ENCODE peak calls at places on chromosomes 1 and 21, in five cellular contexts. R is ovary; Y is PC-3; Q is heart right ventricle; G is CD8-positive, alpha-beta T cell. K is an unnamed sample.

GRCh38 chr1:80021891-80022290 is 1015.4 kb upstream of the ADGRL4 start:
- DNase-seq in R (no peak), Y (no peak), Q (no peak), G (no peak), K (no peak)

GRCh38 chr1:152967201-152967600 is 3.2 kb upstream of the SPRR4 start:
- DNase-seq in R (no peak), Y (peak; percentile 73), Q (no peak), G (no peak), K (no peak)

GRCh38 chr1:202207292-202207691 is 13.7 kb downstream of the LGR6 start:
- DNase-seq in R (no peak), Y (peak; percentile 59), Q (peak; percentile 17), G (no peak), K (peak; percentile 49)

GRCh38 chr21:38825901-38826300 is 20.2 kb downstream of the ETS2 start:
- DNase-seq in R (no peak), Y (no peak), Q (no peak), G (no peak), K (no peak)

GRCh38 chr1:66770694-66771093 is 18.4 kb downstream of the DYNLT5 start:
- DNase-seq in R (no peak), Y (no peak), Q (no peak), G (no peak), K (no peak)

GRCh38 chr1:64474639-64475038 is 4.7 kb downstream of the CACHD1 start:
- DNase-seq in R (peak; percentile 61), Y (peak; percentile 72), Q (peak; percentile 38), G (no peak), K (peak; percentile 66)

GRCh38 chr1:21165076-21165475 is 11.6 kb downstream of the EIF4G3 start:
- DNase-seq in R (no peak), Y (no peak), Q (no peak), G (no peak), K (no peak)

GRCh38 chr1:210321131-210321530 is 7.6 kb upstream of the HHAT start:
- DNase-seq in R (no peak), Y (no peak), Q (no peak), G (no peak), K (no peak)

GRCh38 chr1:174039069-174039468 is 16.9 kb upstream of the RC3H1 start:
- DNase-seq in R (no peak), Y (peak; percentile 11), Q (no peak), G (no peak), K (no peak)

GRCh38 chr1:21317035-21317689 is 26.9 kb upstream of the ECE1 start:
- DNase-seq in R (peak; percentile 84), Y (no peak), Q (peak; percentile 81), G (no peak), K (peak; percentile 74)

GRCh38 chr1:211876849-211877248 is 46.3 kb upstream of the LPGAT1 start:
- DNase-seq in R (no peak), Y (no peak), Q (no peak), G (no peak), K (no peak)

GRCh38 chr1:244391761-244392160 is 59.9 kb downstream of the ADSS2 start:
- DNase-seq in R (no peak), Y (peak; percentile 96), Q (no peak), G (no peak), K (no peak)

GRCh38 chr1:14039894-14040430 is 340.0 kb downstream of the PRDM2 start:
- DNase-seq in R (no peak), Y (peak; percentile 76), Q (no peak), G (no peak), K (no peak)

GRCh38 chr1:11520531-11521233 is 41.7 kb downstream of the DISP3 start:
- DNase-seq in R (no peak), Y (no peak), Q (no peak), G (no peak), K (no peak)

GRCh38 chr1:42887366-42887765 is 41.0 kb downstream of the ZNF691 start:
- DNase-seq in R (no peak), Y (no peak), Q (no peak), G (no peak), K (no peak)
- H3K9me3 ChIP-seq in R (no peaks in the 10 kb centered on the region), Y (no peaks in the 10 kb centered on the region), Q (no peaks in the 10 kb centered on the region), G (no peaks in the 10 kb centered on the region), K (no peaks in the 10 kb centered on the region)

DNA sequence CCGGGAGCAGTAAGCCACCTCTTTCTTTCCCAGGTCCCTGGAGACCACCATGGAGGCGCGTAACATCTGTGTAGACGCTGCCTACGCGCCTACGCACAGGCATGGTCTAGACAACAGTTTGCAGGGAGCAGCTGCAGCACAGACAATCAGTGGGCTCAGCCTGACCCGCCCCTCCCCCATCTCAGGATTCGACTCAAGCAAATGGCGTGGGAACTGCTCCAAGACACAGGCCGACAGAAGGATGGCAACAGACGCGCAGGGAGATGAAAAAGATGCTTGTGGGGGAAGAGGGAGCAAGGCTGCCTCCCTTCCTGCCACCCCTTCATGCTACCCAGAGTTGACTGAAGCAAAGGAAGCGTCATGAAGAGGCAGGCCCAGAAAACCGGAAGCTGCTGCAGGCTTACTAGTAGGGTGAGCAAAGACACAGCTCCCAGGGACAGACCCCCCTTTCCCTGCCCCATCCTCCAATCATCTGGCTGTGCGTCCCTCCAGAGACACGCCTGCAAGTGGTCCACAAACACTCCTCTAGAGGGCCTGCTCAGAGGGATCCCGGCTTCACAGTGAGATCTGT is 19.5 kb downstream of the STK40 start:
- DNase-seq in R (peak; percentile 64), Y (no peak), Q (peak; percentile 72), G (peak; percentile 71), K (peak; percentile 88)
- TF ChIP-seq CTCF in R (no peak), Y (no peak), Q (no peak), G (peak; percentile 19), K (peak; percentile 40)

DNA sequence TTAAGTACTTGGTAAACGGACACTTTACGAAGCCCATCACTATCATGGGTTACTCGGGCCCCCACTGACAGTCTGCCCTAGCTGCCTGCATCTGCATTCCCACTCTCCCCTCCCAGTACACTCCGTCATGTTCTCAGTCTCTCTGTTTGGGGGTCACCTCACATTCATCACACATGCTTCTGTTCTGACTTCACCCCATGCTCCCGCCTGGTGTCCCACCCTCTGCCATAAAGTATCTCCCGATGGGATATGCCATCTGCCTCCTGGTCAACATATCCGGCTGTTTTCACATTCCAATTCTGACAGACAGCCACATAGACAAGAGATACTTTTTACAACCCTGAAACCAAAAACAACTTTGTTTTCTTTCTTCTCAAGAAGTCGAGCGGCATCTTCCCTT is 1.0 kb downstream of the OLFML2B start:
- DNase-seq in R (no peak), Y (no peak), Q (no peak), G (no peak), K (no peak)
- H3K4me3 ChIP-seq in R (no peak overlapping the region), Y (no peak overlapping the region), Q (peak overlapping the region; percentile 63), G (no peak overlapping the region), K (no peak overlapping the region)

DNA sequence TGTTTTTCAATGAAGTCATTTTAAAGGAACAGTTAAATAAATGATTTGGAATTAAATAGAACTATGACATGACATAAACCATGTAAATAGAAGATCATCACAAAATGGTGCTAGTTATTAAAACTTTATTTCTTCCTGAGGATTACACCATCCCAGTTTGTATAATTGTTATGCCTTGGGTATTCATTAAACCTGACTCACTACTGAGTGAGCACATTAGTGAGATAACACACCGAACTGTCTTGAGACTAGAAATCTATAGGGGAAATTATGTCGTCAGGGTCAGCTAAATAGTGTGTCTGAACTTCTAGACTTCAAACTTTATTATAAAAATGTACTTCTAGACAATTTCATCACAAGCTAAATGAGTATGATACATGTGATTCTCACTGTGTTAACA is 189.4 kb downstream of the NCAM2 start:
- DNase-seq in R (no peak), Y (no peak), Q (no peak), G (no peak), K (no peak)
- H3K9me3 ChIP-seq in R (no peaks in the 10 kb centered on the region), Y (no peaks in the 10 kb centered on the region), Q (no peaks in the 10 kb centered on the region), G (no peaks in the 10 kb centered on the region), K (no peaks in the 10 kb centered on the region)

GRCh38 chr1:212915245-212916091 is 34.9 kb upstream of the VASH2 start:
- DNase-seq in R (peak; percentile 43), Y (peak; percentile 29), Q (peak; percentile 36), G (no peak), K (peak; percentile 76)
- TF ChIP-seq CTCF in R (no peak), Y (peak; percentile 55), Q (peak; percentile 18), G (no peak), K (peak; percentile 80)

K was measured in BE2C.